ENCODE peak calls at places on chromosomes 16 and 17, in five cellular contexts. One of them, this sample, is unnamed.

GRCh38 chr17:28426081-28426519 is 20.1 kb upstream of the SLC46A1 start:
- DNase-seq in foreskin keratinocyte: no peak
- DNase-seq in neural progenitor cell: peak
- DNase-seq in GM12878: no peak
- DNase-seq in A549: peak
- DNase-seq in this sample: no peak

GRCh38 chr17:59516451-59516850 is 49.0 kb upstream of the DHX40 start:
- DNase-seq in foreskin keratinocyte: no peak
- DNase-seq in neural progenitor cell: no peak
- DNase-seq in GM12878: no peak
- DNase-seq in A549: no peak
- DNase-seq in this sample: no peak

GRCh38 chr17:59856859-59857794 is 35.6 kb downstream of the TUBD1 start:
- DNase-seq in foreskin keratinocyte: no peak
- DNase-seq in neural progenitor cell: no peak
- DNase-seq in GM12878: no peak
- DNase-seq in A549: peak
- DNase-seq in this sample: no peak

GRCh38 chr17:66526827-66527226 is 224.4 kb downstream of the PRKCA start:
- DNase-seq in foreskin keratinocyte: no peak
- DNase-seq in neural progenitor cell: no peak
- DNase-seq in GM12878: no peak
- DNase-seq in A549: no peak
- DNase-seq in this sample: no peak

GRCh38 chr16:78789556-78789955 is 690.1 kb downstream of the WWOX start:
- DNase-seq in foreskin keratinocyte: no peak
- DNase-seq in neural progenitor cell: no peak
- DNase-seq in GM12878: no peak
- DNase-seq in A549: no peak
- DNase-seq in this sample: no peak

GRCh38 chr17:57930239-57930638 is 25.0 kb downstream of the CUEDC1 start:
- DNase-seq in foreskin keratinocyte: no peak
- DNase-seq in neural progenitor cell: no peak
- DNase-seq in GM12878: no peak
- DNase-seq in A549: no peak
- DNase-seq in this sample: no peak

GRCh38 chr17:42679492-42680330 is 1.9 kb downstream of the CCR10 start:
- DNase-seq in foreskin keratinocyte: no peak
- DNase-seq in neural progenitor cell: peak
- DNase-seq in GM12878: no peak
- DNase-seq in A549: peak
- DNase-seq in this sample: peak

GRCh38 chr16:26614102-26614864 is 452.4 kb upstream of the C16orf82 start:
- DNase-seq in foreskin keratinocyte: no peak
- DNase-seq in neural progenitor cell: peak
- DNase-seq in GM12878: no peak
- DNase-seq in A549: no peak
- DNase-seq in this sample: no peak

GRCh38 chr16:1073262-1073558 is 663 bp downstream of the SSTR5 start:
- DNase-seq in foreskin keratinocyte: no peak
- DNase-seq in neural progenitor cell: no peak
- DNase-seq in GM12878: no peak
- DNase-seq in A549: no peak
- DNase-seq in this sample: no peak

GRCh38 chr17:29049541-29050150 is 6.7 kb downstream of the PIPOX start:
- DNase-seq in foreskin keratinocyte: no peak
- DNase-seq in neural progenitor cell: no peak
- DNase-seq in GM12878: no peak
- DNase-seq in A549: no peak
- DNase-seq in this sample: no peak

GRCh38 chr16:86095131-86095752 is 196.3 kb downstream of the IRF8 start:
- DNase-seq in foreskin keratinocyte: no peak
- DNase-seq in neural progenitor cell: no peak
- DNase-seq in GM12878: no peak
- DNase-seq in A549: no peak
- DNase-seq in this sample: no peak

GRCh38 chr17:45131294-45131615 is 1.1 kb downstream of the PLCD3 start:
- DNase-seq in foreskin keratinocyte: no peak
- DNase-seq in neural progenitor cell: no peak
- DNase-seq in GM12878: no peak
- DNase-seq in A549: no peak
- DNase-seq in this sample: no peak

GRCh38 chr16:68992521-68992920 is 112.9 kb upstream of the HAS3 start:
- DNase-seq in foreskin keratinocyte: peak
- DNase-seq in neural progenitor cell: no peak
- DNase-seq in GM12878: no peak
- DNase-seq in A549: peak
- DNase-seq in this sample: peak

GRCh38 chr17:60720763-60721531 is 43.3 kb downstream of the BCAS3 start:
- DNase-seq in foreskin keratinocyte: no peak
- DNase-seq in neural progenitor cell: peak
- DNase-seq in GM12878: peak
- DNase-seq in A549: peak
- DNase-seq in this sample: peak

GRCh38 chr16:14303182-14303618 is 232.1 kb downstream of the MRTFB start:
- DNase-seq in foreskin keratinocyte: no peak
- DNase-seq in neural progenitor cell: peak
- DNase-seq in GM12878: no peak
- DNase-seq in A549: no peak
- DNase-seq in this sample: no peak

GRCh38 chr17:62666061-62666800 is 38.8 kb downstream of the MRC2 start:
- DNase-seq in foreskin keratinocyte: no peak
- DNase-seq in neural progenitor cell: no peak
- DNase-seq in GM12878: no peak
- DNase-seq in A549: no peak
- DNase-seq in this sample: no peak

GRCh38 chr16:19169081-19169639 is 1.1 kb downstream of the SYT17 start:
- DNase-seq in foreskin keratinocyte: no peak
- DNase-seq in neural progenitor cell: no peak
- DNase-seq in GM12878: no peak
- DNase-seq in A549: no peak
- DNase-seq in this sample: no peak

GRCh38 chr17:57604771-57605733 is 140.0 kb downstream of the CCDC182 start:
- DNase-seq in foreskin keratinocyte: no peak
- DNase-seq in neural progenitor cell: peak
- DNase-seq in GM12878: peak
- DNase-seq in A549: no peak
- DNase-seq in this sample: no peak

GRCh38 chr17:3762922-3763776 is 37.8 kb downstream of the ITGAE start:
- DNase-seq in foreskin keratinocyte: no peak
- DNase-seq in neural progenitor cell: no peak
- DNase-seq in GM12878: peak
- DNase-seq in A549: no peak
- DNase-seq in this sample: no peak

GRCh38 chr17:82569621-82570020 is 50.1 kb downstream of the FOXK2 start:
- DNase-seq in foreskin keratinocyte: no peak
- DNase-seq in neural progenitor cell: no peak
- DNase-seq in GM12878: no peak
- DNase-seq in A549: no peak
- DNase-seq in this sample: no peak

GRCh38 chr17:80833952-80834895 is 157.4 kb upstream of the CHMP6 start:
- DNase-seq in foreskin keratinocyte: no peak
- DNase-seq in neural progenitor cell: no peak
- DNase-seq in GM12878: no peak
- DNase-seq in A549: no peak
- DNase-seq in this sample: no peak

GRCh38 chr16:11384956-11385586 is 39.8 kb downstream of the RMI2 start:
- DNase-seq in foreskin keratinocyte: no peak
- DNase-seq in neural progenitor cell: no peak
- DNase-seq in GM12878: no peak
- DNase-seq in A549: no peak
- DNase-seq in this sample: no peak

GRCh38 chr16:71709231-71709781 is 15.2 kb downstream of the PHLPP2 start:
- DNase-seq in foreskin keratinocyte: no peak
- DNase-seq in neural progenitor cell: no peak
- DNase-seq in GM12878: no peak
- DNase-seq in A549: no peak
- DNase-seq in this sample: peak

GRCh38 chr16:813204-813915 is 12.8 kb upstream of the GNG13 start:
- DNase-seq in foreskin keratinocyte: no peak
- DNase-seq in neural progenitor cell: peak
- DNase-seq in GM12878: no peak
- DNase-seq in A549: no peak
- DNase-seq in this sample: peak

GRCh38 chr17:30388321-30389179 is 9.8 kb downstream of the CPD start:
- DNase-seq in foreskin keratinocyte: no peak
- DNase-seq in neural progenitor cell: no peak
- DNase-seq in GM12878: no peak
- DNase-seq in A549: no peak
- DNase-seq in this sample: no peak

GRCh38 chr16:3879258-3879886 is 1.1 kb downstream of the CREBBP start:
- DNase-seq in foreskin keratinocyte: no peak
- DNase-seq in neural progenitor cell: peak
- DNase-seq in GM12878: no peak
- DNase-seq in A549: no peak
- DNase-seq in this sample: no peak

GRCh38 chr17:32495347-32496253 is 8.8 kb downstream of the CDK5R1 start:
- DNase-seq in foreskin keratinocyte: no peak
- DNase-seq in neural progenitor cell: peak
- DNase-seq in GM12878: no peak
- DNase-seq in A549: no peak
- DNase-seq in this sample: no peak
- TF ChIP-seq CTCF in foreskin keratinocyte: no peak
- TF ChIP-seq CTCF in neural progenitor cell: no peak
- TF ChIP-seq CTCF in GM12878: no peak
- TF ChIP-seq CTCF in A549: no peak
- TF ChIP-seq CTCF in this sample: no peak

DNA sequence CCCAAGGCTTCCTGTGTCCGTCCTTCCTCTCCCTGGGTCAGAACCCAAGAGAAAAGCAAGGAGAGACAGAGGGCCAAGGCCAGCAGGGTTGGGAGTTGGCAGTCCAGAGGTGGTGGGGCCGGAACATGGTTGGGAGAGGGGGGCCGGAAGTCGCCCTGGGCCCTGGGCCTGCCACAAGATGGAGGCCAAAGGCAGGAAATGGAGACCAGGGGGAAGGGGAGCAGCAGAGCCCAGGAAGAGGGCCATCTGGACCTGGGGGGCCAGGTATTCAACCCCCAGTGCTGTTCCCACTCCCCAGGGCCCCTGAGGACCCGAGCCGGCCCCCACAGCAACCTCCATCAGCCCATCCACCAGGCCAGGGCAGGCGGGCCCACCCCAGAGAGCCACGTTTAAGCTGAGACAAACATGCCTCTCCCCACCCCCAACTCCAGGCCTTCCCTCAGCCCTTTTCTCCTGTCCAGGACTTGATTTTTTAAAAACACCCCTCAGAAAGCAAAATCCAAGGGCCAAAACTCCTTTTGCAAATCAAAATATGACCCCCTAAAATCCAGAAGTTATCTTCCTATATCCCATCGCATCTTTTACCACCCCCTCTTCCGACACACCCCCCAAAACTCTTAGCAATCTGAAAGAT is 4.4 kb upstream of the BCL6B start:
- DNase-seq in foreskin keratinocyte: no peak
- DNase-seq in neural progenitor cell: no peak
- DNase-seq in GM12878: no peak
- DNase-seq in A549: no peak
- DNase-seq in this sample: no peak
- H3K27ac ChIP-seq in foreskin keratinocyte: no peak
- H3K27ac ChIP-seq in neural progenitor cell: no peak
- H3K27ac ChIP-seq in GM12878: no peak
- H3K27ac ChIP-seq in A549: peak
- H3K27ac ChIP-seq in this sample: peak

DNA sequence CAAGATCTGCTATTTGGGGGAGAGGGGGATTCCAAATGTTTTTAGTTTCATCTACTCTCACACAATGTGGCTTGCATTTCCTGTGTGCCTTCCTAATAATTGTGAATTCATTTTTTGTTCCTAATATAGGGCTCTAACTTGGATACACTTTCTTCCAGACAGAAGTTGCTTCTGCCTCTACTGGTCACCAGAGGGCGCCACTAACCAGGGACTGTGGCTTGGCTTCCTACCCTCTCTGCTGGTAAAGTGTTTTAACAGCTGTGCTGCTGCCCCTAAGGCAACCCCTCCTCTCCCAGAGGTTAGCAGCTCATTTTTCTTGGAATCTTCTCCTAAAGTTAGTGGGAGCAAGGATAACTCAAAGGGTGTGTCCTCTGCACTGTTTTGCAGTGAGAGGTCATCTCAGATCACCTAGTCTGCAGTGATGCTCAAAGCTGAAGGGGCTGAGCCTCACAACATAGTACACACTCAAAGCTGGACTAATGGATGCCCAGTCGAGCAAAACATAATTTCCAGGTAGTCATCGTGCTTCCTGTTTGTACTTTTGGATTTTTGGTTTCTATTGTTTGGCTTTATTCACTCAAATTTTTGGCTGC is 5.0 kb upstream of the PRSS54 start:
- DNase-seq in foreskin keratinocyte: no peak
- DNase-seq in neural progenitor cell: peak
- DNase-seq in GM12878: no peak
- DNase-seq in A549: peak
- DNase-seq in this sample: no peak
- TF ChIP-seq CTCF in foreskin keratinocyte: peak
- TF ChIP-seq CTCF in neural progenitor cell: peak
- TF ChIP-seq CTCF in GM12878: peak
- TF ChIP-seq CTCF in A549: peak
- TF ChIP-seq CTCF in this sample: peak

GRCh38 chr17:74785981-74786360 is 9.8 kb upstream of the NAT9 start:
- DNase-seq in foreskin keratinocyte: peak
- DNase-seq in neural progenitor cell: no peak
- DNase-seq in GM12878: no peak
- DNase-seq in A549: no peak
- DNase-seq in this sample: no peak

GRCh38 chr17:74782571-74782970 is 6.4 kb upstream of the NAT9 start:
- DNase-seq in foreskin keratinocyte: no peak
- DNase-seq in neural progenitor cell: no peak
- DNase-seq in GM12878: no peak
- DNase-seq in A549: no peak
- DNase-seq in this sample: no peak

GRCh38 chr17:74790206-74791066 is 14.3 kb upstream of the NAT9 start:
- DNase-seq in foreskin keratinocyte: no peak
- DNase-seq in neural progenitor cell: no peak
- DNase-seq in GM12878: no peak
- DNase-seq in A549: no peak
- DNase-seq in this sample: no peak

GRCh38 chr17:74785096-74785980 is 9.2 kb upstream of the NAT9 start:
- DNase-seq in foreskin keratinocyte: no peak
- DNase-seq in neural progenitor cell: no peak
- DNase-seq in GM12878: no peak
- DNase-seq in A549: no peak
- DNase-seq in this sample: no peak

DNA sequence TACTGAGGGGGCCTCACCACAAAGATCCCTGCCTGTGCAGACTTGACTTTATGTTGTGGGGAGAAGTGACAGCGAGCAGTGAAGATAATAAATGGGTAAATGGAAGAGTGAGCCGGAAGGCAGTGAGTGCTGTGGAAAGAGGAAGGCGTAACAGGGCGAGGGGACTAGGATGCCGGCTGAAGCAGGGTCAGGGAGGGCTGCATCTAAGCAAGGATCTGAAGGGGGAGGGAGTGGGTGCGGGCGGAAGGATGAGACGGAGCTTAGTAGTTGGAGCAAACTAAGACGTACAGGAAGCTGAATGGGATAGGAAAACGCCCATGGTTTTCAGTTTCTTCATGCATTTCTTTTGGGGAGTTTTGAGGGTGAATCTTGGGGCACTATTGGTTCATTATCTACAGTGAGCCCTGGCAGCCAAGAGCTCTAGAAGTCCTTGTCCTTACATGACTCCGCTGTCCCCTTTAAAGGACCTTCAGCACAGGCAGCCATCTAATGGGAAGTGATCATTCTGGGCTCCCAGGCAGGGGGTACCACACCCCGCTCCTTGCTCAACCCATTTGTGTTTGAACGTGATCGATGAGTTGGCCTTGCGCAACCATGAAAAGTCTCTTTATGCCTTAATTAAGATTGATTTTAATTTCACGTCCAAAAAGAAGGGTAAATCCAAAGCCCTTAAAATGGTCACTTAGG is 10.4 kb upstream of the NAT9 start:
- DNase-seq in foreskin keratinocyte: no peak
- DNase-seq in neural progenitor cell: no peak
- DNase-seq in GM12878: no peak
- DNase-seq in A549: no peak
- DNase-seq in this sample: no peak
- H3K27ac ChIP-seq in foreskin keratinocyte: peak
- H3K27ac ChIP-seq in neural progenitor cell: no peak
- H3K27ac ChIP-seq in GM12878: no peak
- H3K27ac ChIP-seq in A549: no peak
- H3K27ac ChIP-seq in this sample: peak